ENCODE peak calls at places on chromosome 16, in six cellular contexts. G is activated naive CD8-positive, alpha-beta T cell treated with anti-CD3 and anti-CD28 coated beads for 36 hours; E is pulmonary artery endothelial cell; Z is activated CD4-positive, alpha-beta T cell treated with anti-CD3 and anti-CD28 coated beads, Interleukin-2, amount 50 U/mL, for 4 hours; O is suprapubic skin; I is neuronal stem cell. P is an unnamed sample.

GRCh38 chr16:21663889-21664647 is at the start of gene OTOA:
- DNase-seq in G (peak), E (no peak), Z (peak), O (no peak), I (no peak), P (peak)

GRCh38 chr16:30121741-30122620 is 1.0 kb downstream of the MAPK3 start:
- DNase-seq in G (no peak), E (peak), Z (no peak), O (peak), I (no peak), P (peak)

GRCh38 chr16:81940781-81941560 is 70.3 kb downstream of the SDR42E1 start:
- DNase-seq in G (no peak), E (peak), Z (no peak), O (no peak), I (no peak), P (no peak)

GRCh38 chr16:4175849-4176248 is 59.6 kb upstream of the ADCY9 start:
- DNase-seq in G (no peak), E (no peak), Z (no peak), O (no peak), I (no peak), P (no peak)

GRCh38 chr16:22425036-22425801 is 50.8 kb upstream of the CDR2 start:
- DNase-seq in G (no peak), E (no peak), Z (no peak), O (peak), I (no peak), P (peak)

GRCh38 chr16:64534180-64534780 is 587.6 kb downstream of the CDH11 start:
- DNase-seq in G (no peak), E (no peak), Z (no peak), O (no peak), I (no peak), P (no peak)

GRCh38 chr16:64910351-64910750 is 211.5 kb downstream of the CDH11 start:
- DNase-seq in G (no peak), E (no peak), Z (no peak), O (no peak), I (no peak), P (peak)

GRCh38 chr16:75264999-75265910 is 13.8 kb upstream of the BCAR1 start:
- DNase-seq in G (no peak), E (no peak), Z (no peak), O (peak), I (no peak), P (peak)

GRCh38 chr16:65116818-65117430 is 4.9 kb downstream of the CDH11 start:
- DNase-seq in G (no peak), E (no peak), Z (no peak), O (no peak), I (no peak), P (no peak)

GRCh38 chr16:30095166-30096078 is 591 bp downstream of the YPEL3 start:
- DNase-seq in G (peak), E (no peak), Z (no peak), O (no peak), I (no peak), P (peak)

GRCh38 chr16:17365591-17366298 is 105.0 kb downstream of the XYLT1 start:
- DNase-seq in G (no peak), E (no peak), Z (no peak), O (no peak), I (no peak), P (no peak)